ENCODE peak calls at places on chromosomes 7 and 10, in six cellular contexts. R is GM10248, M is amygdala, T is T-helper 9 cell, L is OCI-M1, K is astrocyte of the spinal cord. H is an unnamed sample.

GRCh38 chr7:6435486-6436384 is 12.0 kb downstream of the DAGLB start:
- DNase-seq in R (peak; percentile 93), M (peak; percentile 36), T (peak; percentile 92), L (peak; percentile 88), K (peak; percentile 82), H (peak; percentile 93)

GRCh38 chr7:26918241-26918640 is 53.9 kb upstream of the SKAP2 start:
- DNase-seq in R (no peak), M (no peak), T (no peak), L (no peak), K (no peak), H (no peak)

GRCh38 chr10:101940916-101941315 is 97.3 kb upstream of the KCNIP2 start:
- DNase-seq in R (no peak), M (no peak), T (no peak), L (no peak), K (peak; percentile 13), H (no peak)

GRCh38 chr10:6399241-6399701 is 180.8 kb downstream of the PRKCQ start:
- DNase-seq in R (no peak), M (no peak), T (no peak), L (peak; percentile 38), K (peak; percentile 28), H (no peak)

GRCh38 chr10:109866168-109866994 is 56.9 kb downstream of the XPNPEP1 start:
- DNase-seq in R (no peak), M (no peak), T (no peak), L (peak; percentile 51), K (no peak), H (peak; percentile 43)

GRCh38 chr7:44615149-44615611 is 8.8 kb downstream of the OGDH start:
- DNase-seq in R (no peak), M (no peak), T (no peak), L (no peak), K (no peak), H (no peak)

GRCh38 chr10:62492012-62492869 is 118.1 kb downstream of the ZNF365 start:
- DNase-seq in R (peak; percentile 34), M (no peak), T (no peak), L (peak; percentile 43), K (peak; percentile 14), H (no peak)

GRCh38 chr10:7471720-7472367 is 61.0 kb upstream of the SFMBT2 start:
- DNase-seq in R (peak; percentile 67), M (no peak), T (no peak), L (peak; percentile 16), K (no peak), H (peak; percentile 26)

GRCh38 chr10:75922435-75922834 is 491.0 kb downstream of the LRMDA start:
- DNase-seq in R (no peak), M (no peak), T (no peak), L (no peak), K (no peak), H (no peak)

GRCh38 chr10:71319042-71319799 is at the start of gene SLC29A3:
- DNase-seq in R (peak; percentile 94), M (peak; percentile 37), T (peak; percentile 75), L (peak; percentile 91), K (peak; percentile 85), H (peak; percentile 86)

GRCh38 chr10:30127120-30127541 is 67.7 kb upstream of the JCAD start:
- DNase-seq in R (no peak), M (no peak), T (no peak), L (no peak), K (no peak), H (no peak)

GRCh38 chr10:115937756-115938032 is 335.3 kb downstream of the GFRA1 start:
- DNase-seq in R (no peak), M (no peak), T (no peak), L (no peak), K (no peak), H (no peak)

GRCh38 chr10:80324086-80324485 is 32.5 kb downstream of the DYDC1 start:
- DNase-seq in R (no peak), M (no peak), T (no peak), L (peak; percentile 14), K (peak; percentile 14), H (no peak)

GRCh38 chr7:3243680-3244079 is 57.4 kb upstream of the SDK1 start:
- DNase-seq in R (no peak), M (no peak), T (no peak), L (no peak), K (no peak), H (no peak)

GRCh38 chr7:117478796-117479479 is 887 bp upstream of the CFTR start:
- DNase-seq in R (no peak), M (no peak), T (no peak), L (no peak), K (no peak), H (no peak)

GRCh38 chr10:19142967-19143366 is 94.4 kb downstream of the MALRD1 start:
- DNase-seq in R (no peak), M (no peak), T (no peak), L (no peak), K (no peak), H (no peak)

GRCh38 chr7:135193615-135194081 is 17.7 kb downstream of the WDR91 start:
- DNase-seq in R (no peak), M (no peak), T (no peak), L (no peak), K (peak; percentile 94), H (no peak)

GRCh38 chr7:12584940-12585339 is 14.4 kb downstream of the SCIN start:
- DNase-seq in R (peak; percentile 30), M (no peak), T (no peak), L (peak; percentile 87), K (no peak), H (no peak)

GRCh38 chr7:54841772-54842707 is 83.0 kb upstream of the SEC61G start:
- DNase-seq in R (no peak), M (no peak), T (no peak), L (peak; percentile 20), K (peak; percentile 91), H (peak; percentile 52)

GRCh38 chr7:74405191-74405898 is 48.4 kb upstream of the GTF2IRD1 start:
- DNase-seq in R (no peak), M (no peak), T (no peak), L (no peak), K (no peak), H (peak; percentile 63)

GRCh38 chr7:20172736-20173334 is 44.3 kb downstream of the MACC1 start:
- DNase-seq in R (peak; percentile 37), M (no peak), T (no peak), L (peak; percentile 66), K (peak; percentile 66), H (peak; percentile 75)

GRCh38 chr7:64874114-64874513 is 29.0 kb upstream of the ZNF273 start:
- DNase-seq in R (no peak), M (no peak), T (no peak), L (peak; percentile 63), K (no peak), H (no peak)

GRCh38 chr7:34087892-34088891 is 182.9 kb downstream of the BMPER start:
- DNase-seq in R (no peak), M (no peak), T (no peak), L (peak; percentile 62), K (peak; percentile 24), H (peak; percentile 76)

GRCh38 chr10:119416855-119417254 is 125.7 kb downstream of the RGS10 start:
- DNase-seq in R (peak; percentile 91), M (peak; percentile 10), T (peak; percentile 61), L (peak; percentile 71), K (peak; percentile 36), H (peak; percentile 74)